ENCODE peak calls at places on chromosome 6, in four cellular contexts. S, O, D and Z are unnamed samples.
A peak's percentile ranks its signal among the peaks of the same experiment; 100 is the strongest.

GRCh38 chr6:32060966-32061655 is 22.9 kb downstream of the CYP21A2 start:
- DNase-seq in D (no peak), S (no peak), O (no peak), Z (no peak)

GRCh38 chr6:106496791-106497190 is 132.5 kb downstream of the RTN4IP1 start:
- DNase-seq in S (no peak), O (no peak), D (no peak), Z (no peak)

GRCh38 chr6:128492386-128492785 is 28.0 kb downstream of the PTPRK start:
- DNase-seq in O (no peak), S (no peak), D (no peak), Z (no peak)

GRCh38 chr6:28724395-28724794 is 198.7 kb downstream of the GPX5 start:
- DNase-seq in S (no peak), D (no peak), O (no peak), Z (no peak)

GRCh38 chr6:18387061-18387721 is at the start of gene RNF144B:
- DNase-seq in D (peak; percentile 88), S (peak; percentile 94), O (peak; percentile 13), Z (peak; percentile 59)

GRCh38 chr6:15283986-15284361 is 38.1 kb downstream of the JARID2 start:
- DNase-seq in S (no peak), O (no peak), D (no peak), Z (no peak)

GRCh38 chr6:100084301-100085161 is 90.5 kb upstream of the MCHR2 start:
- DNase-seq in D (no peak), S (no peak), O (no peak), Z (no peak)

GRCh38 chr6:35757461-35758123 is 18.8 kb upstream of the CLPSL2 start:
- DNase-seq in S (peak; percentile 75), O (no peak), D (no peak), Z (no peak)

GRCh38 chr6:87982134-87982533 is 65.5 kb upstream of the SPACA1 start:
- DNase-seq in S (no peak), O (no peak), D (no peak), Z (no peak)

GRCh38 chr6:84547341-84547794 is 217.0 kb downstream of the TBX18 start:
- DNase-seq in S (no peak), D (no peak), O (peak; percentile 31), Z (no peak)

GRCh38 chr6:37372116-37372515 is 18.3 kb downstream of the RNF8 start:
- DNase-seq in O (no peak), D (no peak), S (no peak), Z (no peak)

GRCh38 chr6:7165002-7165735 is 57.4 kb downstream of the RREB1 start:
- DNase-seq in D (no peak), S (peak; percentile 94), O (no peak), Z (no peak)

GRCh38 chr6:157977176-157977804 is 4.4 kb upstream of the SYNJ2 start:
- DNase-seq in D (no peak), S (no peak), O (no peak), Z (no peak)

GRCh38 chr6:14743465-14744211 is 502.2 kb upstream of the JARID2 start:
- DNase-seq in O (no peak), S (peak; percentile 21), D (no peak), Z (no peak)

GRCh38 chr6:116229287-116229913 is 24.5 kb downstream of the TSPYL4 start:
- DNase-seq in S (no peak), O (no peak), D (peak; percentile 71), Z (no peak)

GRCh38 chr6:43448916-43449315 is 6.4 kb downstream of the DLK2 start:
- DNase-seq in O (no peak), S (no peak), D (no peak), Z (no peak)

GRCh38 chr6:13362432-13362831 is 34.1 kb upstream of the TBC1D7 start:
- DNase-seq in D (no peak), S (no peak), O (no peak), Z (no peak)

GRCh38 chr6:16092140-16092539 is 36.7 kb upstream of the MYLIP start:
- DNase-seq in S (no peak), D (no peak), O (no peak), Z (no peak)

GRCh38 chr6:22296936-22297335 is at the start of gene PRL:
- DNase-seq in D (no peak), S (no peak), O (no peak), Z (no peak)

GRCh38 chr6:140050232-140050995 is 676.0 kb upstream of the CITED2 start:
- DNase-seq in O (no peak), D (no peak), S (peak; percentile 23), Z (no peak)

GRCh38 chr6:64103480-64103879 is 467.9 kb downstream of the PHF3 start:
- DNase-seq in O (no peak), S (no peak), D (no peak), Z (no peak)

GRCh38 chr6:139313784-139314545 is 22.2 kb upstream of the TXLNB start:
- DNase-seq in D (peak; percentile 63), S (no peak), O (no peak), Z (peak; percentile 81)

GRCh38 chr6:150229775-150230561 is 87.1 kb downstream of the PPP1R14C start:
- DNase-seq in D (no peak), O (no peak), S (no peak), Z (no peak)

GRCh38 chr6:158556113-158556512 is 3.8 kb upstream of the TMEM181 start:
- DNase-seq in S (no peak), D (no peak), O (no peak), Z (no peak)

GRCh38 chr6:147579667-147580066 is 71.2 kb downstream of the SAMD5 start:
- DNase-seq in D (no peak), S (no peak), O (no peak), Z (no peak)

GRCh38 chr6:1348675-1349074 is 36.8 kb downstream of the FOXQ1 start:
- DNase-seq in S (no peak), D (no peak), O (no peak), Z (peak; percentile 78)

GRCh38 chr6:106381871-106382270 is 21.4 kb downstream of the CRYBG1 start:
- DNase-seq in D (no peak), S (no peak), O (no peak), Z (no peak)

GRCh38 chr6:111803804-111804203 is 69.4 kb downstream of the FYN start:
- DNase-seq in S (no peak), D (no peak), O (no peak), Z (no peak)

GRCh38 chr6:111805511-111806181 is 67.6 kb downstream of the FYN start:
- DNase-seq in O (peak; percentile 78), S (no peak), D (no peak), Z (no peak)

GRCh38 chr6:111804627-111805235 is 68.5 kb downstream of the FYN start:
- DNase-seq in O (peak; percentile 84), S (no peak), D (no peak), Z (no peak)

GRCh38 chr6:111802720-111803119 is 70.5 kb downstream of the FYN start:
- DNase-seq in O (no peak), D (no peak), S (no peak), Z (no peak)

GRCh38 chr6:111803384-111803783 is 69.9 kb downstream of the FYN start:
- DNase-seq in D (no peak), S (no peak), O (no peak), Z (no peak)
- H3K4me1 ChIP-seq in D (no peaks in the 10 kb centered on the region), S (peaks cover 5% of the 10 kb centered on the region), O (peaks cover 68% of the 10 kb centered on the region), Z (peaks cover 2% of the 10 kb centered on the region)

GRCh38 chr6:153843420-153843819 is 195.6 kb upstream of the OPRM1 start:
- DNase-seq in S (no peak), O (no peak), D (no peak), Z (no peak)
- TF ChIP-seq SUZ12 in S (no peak), O (no peak), D (no peak), Z (no peak)

GRCh38 chr6:121884621-121885020 is 449.2 kb downstream of the GJA1 start:
- DNase-seq in D (no peak), S (no peak), O (no peak), Z (no peak)
- H3K4me3 ChIP-seq in D (no peak overlapping the region), S (no peak overlapping the region), O (no peak overlapping the region), Z (no peak overlapping the region)

GRCh38 chr6:118745156-118745555 is 93.8 kb upstream of the CEP85L start:
- DNase-seq in O (no peak), S (no peak), D (no peak), Z (no peak)
- H3K4me1 ChIP-seq in O (peaks cover 11% of the 10 kb centered on the region), S (no peaks in the 10 kb centered on the region), D (no peaks in the 10 kb centered on the region), Z (peaks cover 3% of the 10 kb centered on the region)

DNA sequence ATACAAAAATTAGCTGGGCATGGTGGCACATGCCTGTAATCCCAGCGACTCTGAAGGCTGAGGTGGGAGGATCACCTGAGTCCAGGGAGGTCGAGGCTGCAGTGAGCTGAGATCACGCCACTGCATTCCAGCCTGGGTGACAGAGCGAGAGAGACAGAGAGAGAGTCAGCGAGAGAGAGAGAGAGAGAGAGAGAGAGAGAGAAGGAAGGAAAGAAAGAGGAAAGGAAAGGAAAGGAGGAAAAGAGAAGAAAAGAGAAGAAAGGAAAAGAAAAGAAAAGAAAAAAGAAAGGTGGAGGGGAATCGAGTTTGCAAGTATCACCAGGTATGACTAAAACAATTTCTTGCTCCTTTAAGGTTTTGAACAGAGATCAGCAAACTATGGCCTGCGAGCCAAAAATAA is 152.3 kb downstream of the BTBD9 start:
- DNase-seq in S (no peak), O (no peak), D (no peak), Z (no peak)
- TF ChIP-seq SUZ12 in S (no peak), O (no peak), D (no peak), Z (no peak)

GRCh38 chr6:41636803-41637178 is 1.5 kb upstream of the MDFI start:
- DNase-seq in O (no peak), S (no peak), D (peak; percentile 50), Z (no peak)
- H3K4me3 ChIP-seq in O (no peak overlapping the region), S (no peak overlapping the region), D (peak overlapping the region; percentile 74), Z (peak overlapping the region; percentile 80)